ENCODE peak calls at places on chromosomes 7 and 10, in nine cellular contexts. J is body of pancreas; E is IMR-90; M is osteoblast; Z is B cell; Y is CD4-positive, alpha-beta T cell; Q is neural progenitor cell; I is WTC11; X is PC-3. F is an unnamed sample.

GRCh38 chr7:128738570-128739047 is 550 bp upstream of the CALU start:
- DNase-seq in J (no peak), E (no peak), M (no peak), Z (no peak), Y (no peak), Q (no peak), I (no peak), X (no peak), F (no peak)

GRCh38 chr10:23326541-23327307 is 17.9 kb downstream of the C10orf67 start:
- DNase-seq in J (no peak), E (no peak), M (no peak), Z (no peak), Y (no peak), Q (no peak), I (no peak), X (no peak), F (no peak)

GRCh38 chr10:119309423-119309770 is 102.0 kb downstream of the GRK5 start:
- DNase-seq in J (no peak), E (no peak), M (no peak), Z (no peak), Y (no peak), Q (no peak), I (no peak), X (no peak), F (no peak)

GRCh38 chr10:47243356-47243755 is 56.6 kb upstream of the GDF10 start:
- DNase-seq in J (no peak), E (no peak), M (no peak), Z (no peak), Y (no peak), Q (no peak), I (no peak), X (no peak), F (no peak)

GRCh38 chr10:113681533-113682470 is 2.1 kb downstream of the CASP7 start:
- DNase-seq in J (no peak), E (no peak), M (no peak), Z (no peak), Y (no peak), Q (no peak), I (no peak), X (no peak), F (no peak)

GRCh38 chr7:36490335-36490940 is 100.8 kb downstream of the ANLN start:
- DNase-seq in J (no peak), E (no peak), M (no peak), Z (no peak), Y (no peak), Q (no peak), I (no peak), X (no peak), F (no peak)

GRCh38 chr7:75879771-75880184 is 944 bp downstream of the RHBDD2 start:
- DNase-seq in J (no peak), E (peak), M (peak), Z (no peak), Y (no peak), Q (peak), I (no peak), X (no peak), F (no peak)

GRCh38 chr10:42609872-42610271 is 28.5 kb downstream of the ZNF33B start:
- DNase-seq in J (no peak), E (no peak), M (no peak), Z (no peak), Y (no peak), Q (no peak), I (no peak), X (no peak), F (no peak)

GRCh38 chr10:131170042-131170983 is 141.2 kb downstream of the TCERG1L start:
- DNase-seq in J (no peak), E (no peak), M (no peak), Z (peak), Y (no peak), Q (no peak), I (no peak), X (no peak), F (no peak)

GRCh38 chr7:8149222-8149621 is 112.7 kb downstream of the ICA1 start:
- DNase-seq in J (peak), E (no peak), M (no peak), Z (no peak), Y (no peak), Q (no peak), I (no peak), X (no peak), F (no peak)

GRCh38 chr10:73914036-73914435 is 3.1 kb downstream of the PLAU start:
- DNase-seq in J (no peak), E (no peak), M (no peak), Z (no peak), Y (no peak), Q (no peak), I (peak), X (no peak), F (no peak)

GRCh38 chr7:40986351-40986873 is 716.5 kb downstream of the INHBA start:
- DNase-seq in J (no peak), E (peak), M (peak), Z (no peak), Y (no peak), Q (no peak), I (no peak), X (peak), F (no peak)

GRCh38 chr10:15719899-15720634 is at the start of gene ITGA8:
- DNase-seq in J (no peak), E (no peak), M (peak), Z (no peak), Y (no peak), Q (peak), I (peak), X (no peak), F (no peak)

GRCh38 chr10:24762966-24763623 is 39.4 kb upstream of the ARHGAP21 start:
- DNase-seq in J (peak), E (peak), M (peak), Z (no peak), Y (no peak), Q (no peak), I (no peak), X (peak), F (no peak)

GRCh38 chr7:39336457-39336856 is 229.7 kb upstream of the YAE1 start:
- DNase-seq in J (no peak), E (no peak), M (no peak), Z (no peak), Y (no peak), Q (no peak), I (no peak), X (no peak), F (no peak)

GRCh38 chr7:47586925-47587324 is 5.0 kb upstream of the TNS3 start:
- DNase-seq in J (no peak), E (no peak), M (peak), Z (no peak), Y (no peak), Q (no peak), I (peak), X (no peak), F (no peak)

GRCh38 chr10:45473126-45473525 is 99.1 kb downstream of the ALOX5 start:
- DNase-seq in J (no peak), E (no peak), M (no peak), Z (no peak), Y (no peak), Q (no peak), I (no peak), X (no peak), F (no peak)

GRCh38 chr7:100190059-100190711 is 12.5 kb downstream of the STAG3 start:
- DNase-seq in J (no peak), E (peak), M (no peak), Z (peak), Y (no peak), Q (no peak), I (no peak), X (peak), F (no peak)

GRCh38 chr7:116522247-116522646 is 2.6 kb upstream of the CAV1 start:
- DNase-seq in J (no peak), E (peak), M (peak), Z (no peak), Y (no peak), Q (no peak), I (no peak), X (peak), F (no peak)

GRCh38 chr7:20201380-20201779 is 15.8 kb downstream of the MACC1 start:
- DNase-seq in J (peak), E (no peak), M (no peak), Z (no peak), Y (no peak), Q (peak), I (peak), X (peak), F (peak)

GRCh38 chr7:127629268-127629854 is 11.4 kb upstream of the PAX4 start:
- DNase-seq in J (peak), E (no peak), M (no peak), Z (no peak), Y (peak), Q (peak), I (peak), X (peak), F (no peak)
- TF ChIP-seq CTCF in J (peak), E (peak), M (peak), Z (peak), Y (peak), Q (peak), I (peak), X (peak), F (peak)

DNA sequence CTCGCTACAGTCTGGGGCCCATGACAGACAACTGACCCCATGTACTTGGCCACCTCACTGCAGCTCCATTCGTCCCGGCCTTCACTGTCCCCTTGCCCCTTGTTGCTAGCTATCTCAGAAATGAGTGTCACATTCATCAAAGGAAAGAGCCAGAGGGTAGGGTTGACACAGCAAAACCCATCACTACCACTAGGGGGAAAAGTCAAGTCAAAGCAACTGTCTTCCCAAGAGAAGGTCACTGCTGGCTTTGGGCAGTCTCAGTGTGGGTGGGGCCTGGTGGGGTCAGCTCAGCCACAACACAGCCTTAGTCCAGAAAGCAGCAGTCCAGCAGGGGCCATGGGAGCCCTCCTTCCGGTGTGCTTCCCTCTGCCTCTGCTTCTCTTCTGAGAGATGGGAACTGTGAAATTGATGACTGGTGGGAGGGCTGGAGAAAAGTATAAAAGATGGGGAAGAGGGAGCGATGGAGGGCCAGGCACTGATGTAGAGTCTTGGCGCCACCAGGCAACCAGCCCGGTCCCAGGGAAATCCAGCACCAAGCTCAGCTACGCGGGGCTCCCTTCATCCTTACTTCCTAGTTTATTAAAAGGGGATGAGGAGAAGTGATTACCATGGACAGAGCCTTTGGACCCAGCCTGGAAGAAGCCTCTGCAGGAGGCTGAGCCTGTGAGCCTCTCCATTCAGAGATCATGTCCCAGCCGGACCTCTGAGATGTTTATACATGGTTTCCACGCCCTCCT is 58.0 kb downstream of the PLXNA4 start:
- DNase-seq in J (no peak), E (no peak), M (no peak), Z (no peak), Y (no peak), Q (peak), I (peak), X (peak), F (no peak)
- TF ChIP-seq CTCF in J (peak), E (peak), M (peak), Z (no peak), Y (no peak), Q (peak), I (peak), X (peak), F (peak)

DNA sequence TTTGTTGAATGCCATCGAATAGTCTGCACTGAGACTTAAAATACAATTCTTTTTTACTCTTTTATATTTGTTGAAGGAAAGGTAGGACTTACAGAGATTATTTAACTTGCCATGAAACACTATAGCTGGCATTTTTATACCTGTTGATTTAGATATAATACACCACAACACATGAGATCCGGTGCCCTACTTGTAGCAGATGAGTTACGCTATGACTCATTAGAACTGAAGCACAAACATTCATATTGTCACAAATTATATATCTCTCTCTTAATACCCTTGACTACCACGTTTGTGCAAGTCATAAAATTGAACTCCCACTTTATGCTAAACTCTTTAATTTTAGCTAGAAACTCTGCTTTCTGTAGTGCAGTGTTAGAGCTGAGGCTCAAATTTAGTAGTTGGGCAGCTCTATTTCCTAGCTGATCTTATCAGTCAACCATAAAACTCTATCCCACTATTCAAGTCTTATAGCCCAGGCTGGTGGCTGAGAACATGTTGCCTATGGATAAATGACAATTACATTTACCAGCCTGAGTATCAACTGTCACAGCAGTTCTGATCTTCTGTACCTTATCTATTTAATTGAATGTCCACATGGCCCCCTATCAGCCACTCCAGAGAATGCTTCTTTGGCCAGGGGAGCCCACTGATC is 137.4 kb upstream of the SEMA3D start:
- DNase-seq in J (no peak), E (no peak), M (no peak), Z (no peak), Y (no peak), Q (no peak), I (no peak), X (peak), F (no peak)
- TF ChIP-seq CTCF in J (no peak), E (no peak), M (no peak), Z (no peak), Y (no peak), Q (no peak), I (no peak), X (no peak), F (no peak)

GRCh38 chr7:138981332-138982203 is at the start of gene KIAA1549:
- DNase-seq in J (peak), E (peak), M (peak), Z (no peak), Y (peak), Q (peak), I (peak), X (peak), F (no peak)
- TF ChIP-seq CTCF in J (peak), E (peak), M (no peak), Z (no peak), Y (no peak), Q (no peak), I (no peak), X (no peak), F (no peak)

GRCh38 chr7:33334349-33334748 is 205.0 kb downstream of the BBS9 start:
- DNase-seq in J (no peak), E (peak), M (no peak), Z (no peak), Y (no peak), Q (peak), I (no peak), X (peak), F (no peak)
- TF ChIP-seq CTCF in J (no peak), E (peak), M (peak), Z (no peak), Y (no peak), Q (peak), I (no peak), X (peak), F (no peak)

GRCh38 chr7:209416-209815 is 17.0 kb downstream of the FAM20C start:
- DNase-seq in J (no peak), E (no peak), M (no peak), Z (no peak), Y (no peak), Q (no peak), I (no peak), X (no peak), F (no peak)

GRCh38 chr7:208816-209215 is 16.4 kb downstream of the FAM20C start:
- DNase-seq in J (no peak), E (no peak), M (no peak), Z (no peak), Y (no peak), Q (no peak), I (no peak), X (no peak), F (no peak)

GRCh38 chr7:205117-206010 is 13.0 kb downstream of the FAM20C start:
- DNase-seq in J (no peak), E (no peak), M (no peak), Z (no peak), Y (no peak), Q (no peak), I (no peak), X (no peak), F (no peak)

GRCh38 chr7:208128-208673 is 15.8 kb downstream of the FAM20C start:
- DNase-seq in J (no peak), E (no peak), M (no peak), Z (no peak), Y (no peak), Q (no peak), I (no peak), X (no peak), F (no peak)

GRCh38 chr7:207418-208127 is 15.2 kb downstream of the FAM20C start:
- DNase-seq in J (no peak), E (no peak), M (no peak), Z (no peak), Y (no peak), Q (peak), I (peak), X (no peak), F (no peak)
- TF ChIP-seq CTCF in J (no peak), E (peak), M (peak), Z (no peak), Y (no peak), Q (peak), I (no peak), X (peak), F (no peak)